ENCODE peak calls at places on chromosomes 12 and 14, in ten cellular contexts. N is activated naive CD8-positive, alpha-beta T cell treated with anti-CD3 and anti-CD28 coated beads, Interleukin-2, amount 50 U/mL, for 16 hours; X is GM03348; M is activated gamma-delta T cell; L is stimulated activated CD4-positive, alpha-beta T cell treated with anti-CD3 and anti-CD28 coated beads, Interleukin-2, amount 100 ng/mL, for 48 hours; J is AG08396; G is germinal center; E is HEK293T; Q is epithelial cell of esophagus; V is effector CD4-positive, alpha-beta T cell. H is an unnamed sample.

GRCh38 chr14:103122578-103123127 is 608 bp upstream of the TNFAIP2 start:
- DNase-seq in N (no peak), J (no peak), G (no peak), V (no peak), E (no peak), M (no peak), X (peak), L (no peak), Q (no peak), H (no peak)

GRCh38 chr14:68487805-68488590 is 304.9 kb downstream of the ZFP36L1 start:
- DNase-seq in X (peak), Q (peak), E (no peak), J (no peak), G (no peak), N (no peak), L (no peak), M (no peak), V (no peak), H (no peak)

GRCh38 chr12:53176750-53177149 is 3.8 kb upstream of the ZNF740 start:
- DNase-seq in E (no peak), V (no peak), X (no peak), L (no peak), G (no peak), M (no peak), N (no peak), Q (no peak), J (no peak), H (no peak)

GRCh38 chr12:120402217-120402616 is 33.3 kb upstream of the MSI1 start:
- DNase-seq in X (no peak), N (no peak), M (no peak), E (peak), G (no peak), J (no peak), V (no peak), Q (no peak), L (no peak), H (no peak)

GRCh38 chr12:119829439-119829838 is 47.7 kb downstream of the CIT start:
- DNase-seq in M (no peak), Q (no peak), E (no peak), N (no peak), J (no peak), L (no peak), G (no peak), V (no peak), X (no peak), H (no peak)

GRCh38 chr14:64971890-64972785 is at the start of gene RAB15:
- DNase-seq in X (peak), Q (peak), E (peak), L (peak), J (peak), M (peak), V (peak), G (peak), N (no peak), H (no peak)

GRCh38 chr14:22276913-22277816 is 311.9 kb downstream of the DAD1 start:
- DNase-seq in M (no peak), N (no peak), E (peak), V (no peak), J (no peak), G (peak), L (no peak), Q (peak), X (peak), H (no peak)

GRCh38 chr14:97104029-97104428 is 306.8 kb downstream of the VRK1 start:
- DNase-seq in V (no peak), L (no peak), Q (no peak), G (no peak), J (no peak), M (no peak), N (no peak), E (no peak), X (no peak), H (no peak)